ENCODE peak calls at places on chromosomes 12 and 14, in six cellular contexts. X is cardiac fibroblast, D is astrocyte of the spinal cord, I is fibroblast of the aortic adventitia, F is lower leg skin, G is heart right ventricle. K is an unnamed sample.

GRCh38 chr14:89586258-89587127 is 169.5 kb upstream of the FOXN3 start:
- DNase-seq in D (no peak), G (no peak), F (peak; percentile 37), X (no peak), I (no peak), K (no peak)

GRCh38 chr12:18084080-18084479 is 5.9 kb downstream of the RERGL start:
- DNase-seq in X (no peak), D (no peak), I (no peak), F (no peak), G (no peak), K (no peak)

GRCh38 chr14:58151264-58151700 is 731 bp downstream of the ARMH4 start:
- DNase-seq in D (peak; percentile 20), X (no peak), G (no peak), I (peak; percentile 4), F (no peak), K (no peak)

GRCh38 chr12:77685112-77685511 is 145.6 kb upstream of the NAV3 start:
- DNase-seq in D (peak; percentile 83), F (peak; percentile 53), I (peak; percentile 88), X (peak; percentile 88), G (peak; percentile 69), K (peak; percentile 35)

GRCh38 chr12:9881246-9881645 is at the start of gene KLRF2:
- DNase-seq in X (no peak), F (no peak), D (no peak), G (no peak), I (no peak), K (no peak)

GRCh38 chr12:111753144-111753881 is 13.4 kb upstream of the ALDH2 start:
- DNase-seq in I (peak; percentile 82), D (peak; percentile 32), X (peak; percentile 59), G (peak; percentile 65), F (no peak), K (no peak)

GRCh38 chr12:11906284-11906935 is 164.3 kb upstream of the BCL2L14 start:
- DNase-seq in G (no peak), X (peak; percentile 68), F (no peak), D (peak; percentile 64), I (peak; percentile 41), K (no peak)

GRCh38 chr14:99721792-99722516 is 37.9 kb downstream of the CYP46A1 start:
- DNase-seq in X (no peak), I (no peak), D (no peak), F (no peak), G (no peak), K (no peak)

GRCh38 chr12:18261273-18261672 is at the start of gene PIK3C2G:
- DNase-seq in F (peak; percentile 26), D (no peak), I (no peak), X (no peak), G (no peak), K (no peak)

GRCh38 chr12:117738233-117738632 is 230.6 kb downstream of the KSR2 start:
- DNase-seq in F (no peak), D (no peak), G (no peak), X (no peak), I (no peak), K (no peak)

GRCh38 chr14:69037790-69038448 is 58.8 kb upstream of the ACTN1 start:
- DNase-seq in D (no peak), I (no peak), F (no peak), G (no peak), X (peak; percentile 71), K (no peak)

GRCh38 chr14:77257700-77258099 is 13.3 kb downstream of the NGB start:
- DNase-seq in I (no peak), D (no peak), F (no peak), G (no peak), X (no peak), K (no peak)

GRCh38 chr12:109200825-109201495 is 84.6 kb downstream of the ACACB start:
- DNase-seq in F (no peak), G (no peak), X (no peak), I (no peak), D (no peak), K (no peak)

GRCh38 chr12:78035913-78036658 is 205.4 kb downstream of the NAV3 start:
- DNase-seq in F (no peak), D (peak; percentile 41), X (no peak), G (no peak), I (peak; percentile 39), K (no peak)

GRCh38 chr14:21145437-21145836 is 10.4 kb downstream of the OR5AU1 start:
- DNase-seq in X (no peak), D (no peak), G (no peak), I (no peak), F (no peak), K (no peak)

GRCh38 chr12:69648476-69648875 is 37.8 kb upstream of the LRRC10 start:
- DNase-seq in F (no peak), G (no peak), X (peak; percentile 95), D (peak; percentile 74), I (peak; percentile 89), K (peak; percentile 72)

GRCh38 chr12:107122452-107122958 is 29.2 kb upstream of the CRY1 start:
- DNase-seq in X (no peak), D (no peak), I (no peak), G (no peak), F (no peak), K (no peak)

GRCh38 chr14:79598339-79598738 is 613.0 kb downstream of the DIO2 start:
- DNase-seq in F (no peak), I (peak; percentile 65), G (no peak), D (peak; percentile 74), X (peak; percentile 78), K (no peak)

GRCh38 chr12:111789779-111790178 is 23.0 kb downstream of the ALDH2 start:
- DNase-seq in I (no peak), F (no peak), G (no peak), X (no peak), D (no peak), K (no peak)

GRCh38 chr12:105013892-105014291 is 27.8 kb downstream of the NOPCHAP1 start:
- DNase-seq in G (no peak), X (no peak), I (no peak), D (peak; percentile 47), F (no peak), K (peak; percentile 19)

GRCh38 chr12:57775563-57776246 is 3.3 kb downstream of the EEF1AKMT3 start:
- DNase-seq in F (no peak), X (no peak), I (no peak), D (no peak), G (no peak), K (no peak)

DNA sequence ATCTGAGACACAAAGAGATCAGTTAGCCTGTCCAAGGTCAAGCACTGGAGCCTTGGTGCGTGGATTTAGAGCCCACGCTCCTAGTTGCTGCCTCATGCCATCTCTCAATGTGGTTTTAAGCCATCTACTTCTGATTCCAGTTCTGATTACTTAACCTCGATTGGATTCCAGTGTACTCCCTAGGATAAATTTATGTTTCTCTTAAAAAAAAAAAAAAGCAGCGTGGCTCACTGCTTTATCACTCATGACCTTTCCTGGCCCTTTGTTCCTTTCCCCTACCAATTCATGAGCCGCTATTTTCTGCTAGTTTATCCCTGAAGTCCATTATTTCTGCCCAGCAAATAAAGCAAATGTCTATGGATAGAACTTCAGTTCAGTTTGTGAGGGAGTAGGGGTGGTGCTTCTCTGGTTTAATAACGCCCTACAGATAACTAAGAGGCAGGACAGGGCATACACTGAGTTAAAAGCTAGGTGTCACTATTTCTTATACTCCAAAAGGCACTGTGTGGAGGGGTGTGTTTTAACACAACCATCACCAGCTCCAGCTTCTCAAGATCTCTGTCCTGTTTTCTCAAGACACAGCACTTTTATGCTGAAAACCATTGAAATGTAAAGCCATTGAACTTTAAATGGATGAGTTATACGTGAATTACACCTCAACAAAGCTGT is 9.8 kb upstream of the PARP11 start:
- DNase-seq in F (no peak), G (no peak), I (peak; percentile 22), D (peak; percentile 1), X (peak; percentile 29), K (no peak)
- TF ChIP-seq CTCF in F (no peak), G (no peak), I (peak; percentile 35), D (peak; percentile 28), X (peak; percentile 34), K (peak; percentile 32)

DNA sequence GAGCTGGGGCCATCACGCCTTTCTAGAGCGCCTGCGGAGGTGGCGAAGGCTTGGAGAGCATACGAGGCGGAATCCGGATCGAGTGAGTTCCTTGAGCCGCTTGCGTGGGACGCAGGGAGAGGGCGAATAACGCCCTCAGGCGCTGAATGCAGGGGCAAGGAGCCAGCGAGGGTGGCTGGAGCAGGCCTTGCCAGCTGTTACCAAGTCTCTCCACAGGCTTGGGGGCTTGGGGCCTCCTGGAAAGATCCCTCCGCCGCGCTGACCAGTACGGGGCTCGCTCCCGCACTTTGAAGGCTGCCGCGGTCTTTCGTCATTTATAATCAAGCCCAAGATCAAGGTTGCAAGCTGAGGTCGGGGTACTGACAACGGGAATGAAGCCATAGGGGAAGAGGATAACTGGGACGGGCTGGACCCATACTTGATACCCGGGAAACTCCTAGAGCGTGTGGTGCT is 1.2 kb downstream of the FLRT2 start:
- DNase-seq in F (peak; percentile 31), X (peak; percentile 80), I (peak; percentile 80), G (no peak), D (peak; percentile 79), K (no peak)
- H3K4me3 ChIP-seq in F (peak overlapping the region; percentile 44), X (peak overlapping the region; percentile 83), I (peak overlapping the region; percentile 92), G (peak overlapping the region; percentile 68), D (peak overlapping the region; percentile 65), K (peak overlapping the region; percentile 42)

GRCh38 chr14:37591311-37591940 is 3.6 kb downstream of the FOXA1 start:
- DNase-seq in G (no peak), D (no peak), F (no peak), I (no peak), X (no peak), K (no peak)
- TF ChIP-seq CTCF in G (no peak), D (peak; percentile 35), F (no peak), I (no peak), X (no peak), K (peak; percentile 1)

DNA sequence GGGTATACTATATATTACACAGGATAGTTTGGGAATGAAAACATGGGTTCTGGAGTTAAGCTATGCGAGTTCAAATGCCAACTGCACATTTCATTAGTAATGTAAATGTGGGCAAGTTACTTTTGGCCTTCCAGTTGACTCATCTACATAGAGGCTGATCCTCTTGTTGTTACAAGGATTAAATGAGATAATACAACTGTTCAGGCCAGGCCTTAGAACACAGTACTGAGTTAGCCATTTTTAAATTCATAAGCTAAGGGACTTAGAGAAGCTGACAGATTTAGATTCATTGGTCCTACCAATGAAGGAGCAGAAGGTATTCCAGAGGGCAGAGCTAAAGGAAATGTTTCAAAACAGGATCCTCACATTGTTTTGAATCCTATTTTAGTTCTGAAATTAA is 32.6 kb downstream of the HIGD1C start:
- DNase-seq in D (peak; percentile 29), X (peak; percentile 75), F (no peak), G (no peak), I (no peak), K (no peak)
- H3K4me3 ChIP-seq in D (no peak overlapping the region), X (no peak overlapping the region), F (no peak overlapping the region), G (no peak overlapping the region), I (no peak overlapping the region), K (no peak overlapping the region)

GRCh38 chr12:26265606-26266005 is 70.2 kb downstream of the SSPN start:
- DNase-seq in D (no peak), F (no peak), X (no peak), G (no peak), I (no peak), K (no peak)

GRCh38 chr12:26268841-26269553 is 73.6 kb downstream of the SSPN start:
- DNase-seq in D (no peak), X (no peak), F (no peak), G (no peak), I (peak; percentile 12), K (no peak)

GRCh38 chr12:26269554-26270284 is 74.3 kb downstream of the SSPN start:
- DNase-seq in F (no peak), D (no peak), G (no peak), X (no peak), I (no peak), K (no peak)

GRCh38 chr12:26266881-26267280 is 71.5 kb downstream of the SSPN start:
- DNase-seq in F (no peak), G (no peak), I (no peak), D (no peak), X (no peak), K (no peak)

GRCh38 chr12:26264215-26264838 is 69.0 kb downstream of the SSPN start:
- DNase-seq in X (no peak), F (no peak), I (peak; percentile 25), D (no peak), G (no peak), K (no peak)
- TF ChIP-seq CTCF in X (no peak), F (no peak), I (no peak), D (no peak), G (no peak), K (no peak)

K was measured in kidney epithelial cell.